ENCODE peak calls at places on chromosome 9, in eight cellular contexts. Q is GM06990, E is cardiac muscle cell, I is upper lobe of right lung, H is type B pancreatic cell, M is uterus, S is gastrocnemius medialis, L is left ventricle myocardium inferior. N is an unnamed sample.

GRCh38 chr9:128713941-128714573 is 9.9 kb downstream of the ZDHHC12 start:
- DNase-seq in Q (no peak), E (no peak), I (peak; percentile 51), H (no peak), M (no peak), S (no peak), L (no peak), N (no peak)

GRCh38 chr9:13279284-13280162 is at the start of gene MPDZ:
- DNase-seq in Q (no peak), E (peak; percentile 82), I (peak; percentile 86), H (peak; percentile 82), M (peak; percentile 71), S (peak; percentile 62), L (peak; percentile 76), N (peak; percentile 78)

GRCh38 chr9:113397077-113397696 is 3.9 kb downstream of the ALAD start:
- DNase-seq in Q (no peak), E (no peak), I (no peak), H (no peak), M (no peak), S (no peak), L (no peak), N (no peak)

GRCh38 chr9:131045300-131046092 is 36.5 kb downstream of the LAMC3 start:
- DNase-seq in Q (no peak), E (peak; percentile 13), I (no peak), H (no peak), M (no peak), S (no peak), L (no peak), N (no peak)

GRCh38 chr9:111604054-111604615 is 4.7 kb upstream of the PTGR1 start:
- DNase-seq in Q (no peak), E (no peak), I (no peak), H (no peak), M (no peak), S (no peak), L (no peak), N (no peak)

GRCh38 chr9:76321185-76321828 is 72.9 kb downstream of the RFK start:
- DNase-seq in Q (no peak), E (peak; percentile 64), I (no peak), H (no peak), M (no peak), S (no peak), L (no peak), N (peak; percentile 75)

GRCh38 chr9:81687521-81688261 is 1.7 kb downstream of the TLE1 start:
- DNase-seq in Q (no peak), E (peak; percentile 33), I (peak; percentile 70), H (no peak), M (peak; percentile 56), S (peak; percentile 45), L (peak; percentile 33), N (peak; percentile 27)

GRCh38 chr9:4984171-4984570 is 901 bp upstream of the JAK2 start:
- DNase-seq in Q (no peak), E (no peak), I (no peak), H (no peak), M (no peak), S (no peak), L (no peak), N (no peak)

GRCh38 chr9:35774907-35775635 is 16.3 kb upstream of the NPR2 start:
- DNase-seq in Q (no peak), E (peak; percentile 24), I (no peak), H (no peak), M (no peak), S (peak; percentile 29), L (no peak), N (peak; percentile 13)

GRCh38 chr9:31608881-31609280 is 775.6 kb upstream of the ACO1 start:
- DNase-seq in Q (no peak), E (no peak), I (no peak), H (no peak), M (no peak), S (no peak), L (no peak), N (no peak)

GRCh38 chr9:109816490-109816889 is 36.5 kb downstream of the PALM2AKAP2 start:
- DNase-seq in Q (no peak), E (peak; percentile 91), I (no peak), H (no peak), M (no peak), S (peak; percentile 39), L (no peak), N (peak; percentile 95)

GRCh38 chr9:127910613-127911205 is 6.1 kb downstream of the ST6GALNAC4 start:
- DNase-seq in Q (no peak), E (no peak), I (no peak), H (no peak), M (no peak), S (no peak), L (no peak), N (peak; percentile 34)

DNA sequence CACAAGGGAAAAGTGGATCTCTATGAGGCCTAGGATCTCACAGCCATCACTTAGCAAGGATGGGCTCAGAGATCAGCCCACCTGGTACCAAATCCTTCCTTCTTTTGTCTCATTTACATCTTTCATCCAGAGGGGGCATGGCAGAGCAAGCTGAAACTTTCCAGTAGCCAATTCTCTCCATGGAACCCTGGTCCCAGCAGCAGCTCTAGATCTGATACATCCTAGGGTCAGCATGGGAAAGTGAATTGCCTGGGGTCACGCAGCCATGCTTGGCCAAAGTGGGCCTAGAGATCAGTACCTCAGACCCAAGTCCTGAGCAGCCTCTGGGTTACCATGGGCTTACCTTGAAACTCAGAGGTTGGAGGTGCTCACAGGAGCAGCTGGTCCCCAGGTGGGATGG is 170.5 kb downstream of the GABBR2 start:
- DNase-seq in Q (no peak), E (no peak), I (no peak), H (no peak), M (no peak), S (no peak), L (no peak), N (no peak)
- TF ChIP-seq CTCF in Q (no peak), E (peak; percentile 14), I (no peak), H (no peak), M (no peak), S (no peak), L (no peak), N (peak; percentile 8)

DNA sequence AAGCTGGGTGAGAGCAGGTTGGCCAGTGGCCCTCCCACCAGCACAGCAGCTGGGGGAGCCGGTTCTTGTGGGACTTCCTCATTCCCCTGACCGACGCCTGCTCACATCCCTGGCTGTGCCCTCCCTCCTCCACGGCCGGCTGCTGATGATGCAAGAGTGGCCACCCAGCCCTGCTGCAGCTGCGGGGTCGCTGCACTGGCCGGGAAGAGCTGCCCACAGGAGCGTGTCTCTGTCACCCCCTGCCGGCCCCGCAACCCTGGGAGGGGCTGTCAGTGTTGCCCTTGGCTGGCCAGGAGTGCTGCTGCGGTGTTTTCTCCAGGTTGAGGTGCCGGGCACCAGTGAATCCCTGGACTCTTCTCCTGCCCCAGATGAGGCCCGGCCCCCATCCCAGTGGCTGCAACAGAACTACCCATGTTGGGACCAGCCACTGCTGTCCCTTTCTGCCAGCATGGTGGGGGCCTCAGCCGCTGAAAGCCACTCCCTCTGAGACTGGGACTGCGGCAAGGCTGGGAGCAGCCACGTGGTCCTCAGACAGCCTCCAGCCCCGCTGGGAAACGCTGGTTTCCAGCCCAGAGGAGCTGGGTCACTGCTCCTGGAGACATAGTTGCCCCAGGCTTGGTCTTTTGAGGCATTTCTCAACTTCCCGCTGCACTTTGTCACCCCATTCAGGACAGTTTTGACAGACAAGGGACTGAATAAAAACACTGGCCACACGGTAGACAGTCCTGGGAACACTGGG is 739 bp downstream of the CARD9 start:
- DNase-seq in Q (no peak), E (peak; percentile 85), I (peak; percentile 89), H (no peak), M (peak; percentile 58), S (peak; percentile 42), L (peak; percentile 67), N (peak; percentile 73)
- TF ChIP-seq CTCF in Q (peak; percentile 27), E (peak; percentile 32), I (peak; percentile 19), H (peak; percentile 52), M (peak; percentile 28), S (no peak), L (no peak), N (peak; percentile 13)

DNA sequence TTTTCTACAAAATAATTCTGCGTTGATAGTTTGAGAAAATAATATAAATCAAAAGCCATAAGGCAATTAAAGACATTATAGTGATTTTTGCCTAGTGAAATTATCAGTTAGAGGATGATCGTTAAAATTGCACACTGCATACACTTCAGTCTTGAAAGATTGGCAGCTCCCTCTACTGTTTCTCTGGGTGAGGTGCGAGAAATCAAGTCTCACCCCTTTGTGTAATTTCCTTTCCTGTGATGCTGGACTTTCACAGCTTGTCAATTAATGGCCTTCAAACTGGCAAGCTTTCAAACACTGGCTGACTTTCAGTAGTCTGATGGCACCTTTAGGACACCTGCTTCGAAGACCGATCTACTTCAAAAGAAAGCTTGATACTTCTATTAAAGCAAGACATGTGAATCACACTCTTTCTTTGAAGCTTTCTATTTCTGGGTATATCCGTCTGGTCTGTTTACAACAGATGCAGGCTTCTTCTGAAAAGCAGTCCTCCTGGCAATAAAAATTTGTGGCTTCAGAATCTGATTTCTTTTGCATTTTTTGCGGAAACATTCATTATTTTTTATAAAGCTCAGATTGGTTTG is 706.8 kb upstream of the PTPRD start:
- DNase-seq in Q (no peak), E (peak; percentile 3), I (no peak), H (no peak), M (no peak), S (no peak), L (no peak), N (peak; percentile 13)
- TF ChIP-seq CTCF in Q (peak; percentile 18), E (peak; percentile 18), I (peak; percentile 40), H (peak; percentile 78), M (no peak), S (no peak), L (peak; percentile 56), N (peak; percentile 38)

DNA sequence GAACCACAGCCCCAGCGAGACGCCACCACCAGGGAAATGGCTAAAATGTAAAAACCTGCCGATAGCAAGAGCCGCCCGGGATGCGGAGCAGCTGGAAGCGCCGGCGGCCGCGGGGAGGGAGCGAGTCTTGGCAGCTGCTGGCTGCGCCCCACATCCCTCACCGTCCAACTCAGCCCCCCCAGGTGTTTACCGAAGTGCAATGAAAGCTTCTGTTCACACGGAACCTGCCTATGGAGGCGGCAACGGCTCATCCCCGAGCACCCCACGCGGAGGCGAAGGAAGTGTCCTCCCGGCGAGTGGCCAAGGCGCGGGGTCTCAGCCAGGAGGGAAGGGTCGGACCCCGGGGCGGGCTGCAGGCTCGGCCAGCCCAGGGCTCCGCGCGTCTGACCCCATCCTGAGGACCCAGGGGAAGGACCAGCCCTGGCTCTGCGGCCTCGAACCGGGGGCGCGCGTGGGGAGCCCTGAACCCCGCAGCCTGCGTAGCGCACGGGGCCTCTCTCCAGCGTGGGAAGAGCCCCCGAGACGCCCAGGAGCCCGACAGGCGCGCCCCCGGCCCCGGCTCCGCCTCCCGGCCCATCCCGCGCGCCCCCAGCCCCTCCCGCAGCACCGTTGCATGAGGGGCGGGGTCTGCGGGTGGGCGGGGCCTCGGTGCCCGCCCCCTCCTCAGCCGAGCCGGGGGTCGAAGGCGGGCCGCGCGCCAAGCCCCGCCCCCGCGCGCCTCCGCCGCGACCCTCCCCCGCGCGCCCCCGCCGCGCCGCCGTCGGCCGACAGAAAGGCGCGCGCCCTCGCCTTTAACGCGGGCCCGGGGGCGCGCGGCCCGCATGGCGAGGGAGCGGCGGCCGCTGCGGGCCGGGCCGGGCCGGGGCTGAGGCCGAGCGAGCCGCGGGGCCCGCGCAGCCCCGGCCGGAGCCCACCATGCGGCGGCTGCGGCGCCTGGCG is at the start of gene DIPK1B:
- DNase-seq in Q (no peak), E (no peak), I (no peak), H (no peak), M (no peak), S (no peak), L (no peak), N (no peak)
- TF ChIP-seq CTCF in Q (no peak), E (no peak), I (no peak), H (peak; percentile 42), M (no peak), S (no peak), L (no peak), N (no peak)

GRCh38 chr9:69949396-69949795 is 94.3 kb upstream of the MAMDC2 start:
- DNase-seq in Q (no peak), E (peak; percentile 65), I (no peak), H (no peak), M (peak; percentile 26), S (no peak), L (no peak), N (peak; percentile 56)
- TF ChIP-seq CTCF in Q (no peak), E (no peak), I (no peak), H (no peak), M (no peak), S (no peak), L (no peak), N (no peak)

N was measured in fibroblast of pulmonary artery.